ENCODE peak calls at places on chromosomes 7 and 10, in ten cellular contexts. One of them, this sample, is unnamed.

GRCh38 chr7:94698275-94698674 is 42.3 kb upstream of the SGCE start:
- DNase-seq in stimulated activated CD4-positive, alpha-beta T cell treated with anti-CD3 and anti-CD28 coated beads, Interleukin-1b, Interleukin-23, amount 100 ng/mL, for 4 hours: no peak
- DNase-seq in astrocyte of the hippocampus: peak; percentile 74
- DNase-seq in stomach: no peak
- DNase-seq in ELR: peak; percentile 83
- DNase-seq in NCI-H1436: no peak
- DNase-seq in left lobe of liver: no peak
- DNase-seq in D341Med: no peak
- DNase-seq in A673: peak; percentile 81
- DNase-seq in GM12891: no peak
- DNase-seq in this sample: peak; percentile 37

GRCh38 chr7:41033526-41033925 is 669.4 kb downstream of the INHBA start:
- DNase-seq in stimulated activated CD4-positive, alpha-beta T cell treated with anti-CD3 and anti-CD28 coated beads, Interleukin-1b, Interleukin-23, amount 100 ng/mL, for 4 hours: no peak
- DNase-seq in astrocyte of the hippocampus: peak; percentile 76
- DNase-seq in stomach: no peak
- DNase-seq in ELR: peak; percentile 70
- DNase-seq in NCI-H1436: no peak
- DNase-seq in left lobe of liver: no peak
- DNase-seq in D341Med: no peak
- DNase-seq in A673: no peak
- DNase-seq in GM12891: no peak
- DNase-seq in this sample: no peak

GRCh38 chr7:64098-64521 is 128.3 kb upstream of the FAM20C start:
- DNase-seq in stimulated activated CD4-positive, alpha-beta T cell treated with anti-CD3 and anti-CD28 coated beads, Interleukin-1b, Interleukin-23, amount 100 ng/mL, for 4 hours: no peak
- DNase-seq in astrocyte of the hippocampus: peak; percentile 89
- DNase-seq in stomach: peak; percentile 52
- DNase-seq in ELR: peak; percentile 86
- DNase-seq in NCI-H1436: peak; percentile 33
- DNase-seq in left lobe of liver: no peak
- DNase-seq in D341Med: peak; percentile 75
- DNase-seq in A673: peak; percentile 45
- DNase-seq in GM12891: no peak
- DNase-seq in this sample: no peak

GRCh38 chr10:72080042-72081035 is 8.0 kb downstream of the SPOCK2 start:
- DNase-seq in stimulated activated CD4-positive, alpha-beta T cell treated with anti-CD3 and anti-CD28 coated beads, Interleukin-1b, Interleukin-23, amount 100 ng/mL, for 4 hours: no peak
- DNase-seq in astrocyte of the hippocampus: no peak
- DNase-seq in stomach: no peak
- DNase-seq in ELR: no peak
- DNase-seq in NCI-H1436: no peak
- DNase-seq in left lobe of liver: no peak
- DNase-seq in D341Med: no peak
- DNase-seq in A673: no peak
- DNase-seq in GM12891: no peak
- DNase-seq in this sample: no peak

GRCh38 chr10:22550732-22551131 is 163.6 kb downstream of the PIP4K2A start:
- DNase-seq in stimulated activated CD4-positive, alpha-beta T cell treated with anti-CD3 and anti-CD28 coated beads, Interleukin-1b, Interleukin-23, amount 100 ng/mL, for 4 hours: peak; percentile 65
- DNase-seq in astrocyte of the hippocampus: peak; percentile 32
- DNase-seq in stomach: peak; percentile 44
- DNase-seq in ELR: peak; percentile 48
- DNase-seq in NCI-H1436: peak; percentile 24
- DNase-seq in left lobe of liver: no peak
- DNase-seq in D341Med: peak; percentile 46
- DNase-seq in A673: peak; percentile 71
- DNase-seq in GM12891: no peak
- DNase-seq in this sample: no peak

GRCh38 chr7:50372921-50373320 is 68.4 kb downstream of the IKZF1 start:
- DNase-seq in stimulated activated CD4-positive, alpha-beta T cell treated with anti-CD3 and anti-CD28 coated beads, Interleukin-1b, Interleukin-23, amount 100 ng/mL, for 4 hours: no peak
- DNase-seq in astrocyte of the hippocampus: no peak
- DNase-seq in stomach: no peak
- DNase-seq in ELR: no peak
- DNase-seq in NCI-H1436: no peak
- DNase-seq in left lobe of liver: no peak
- DNase-seq in D341Med: no peak
- DNase-seq in A673: no peak
- DNase-seq in GM12891: no peak
- DNase-seq in this sample: no peak

GRCh38 chr7:95684037-95684436 is 87.7 kb upstream of the PDK4 start:
- DNase-seq in stimulated activated CD4-positive, alpha-beta T cell treated with anti-CD3 and anti-CD28 coated beads, Interleukin-1b, Interleukin-23, amount 100 ng/mL, for 4 hours: no peak
- DNase-seq in astrocyte of the hippocampus: peak; percentile 48
- DNase-seq in stomach: no peak
- DNase-seq in ELR: peak; percentile 58
- DNase-seq in NCI-H1436: no peak
- DNase-seq in left lobe of liver: no peak
- DNase-seq in D341Med: peak; percentile 34
- DNase-seq in A673: peak; percentile 51
- DNase-seq in GM12891: no peak
- DNase-seq in this sample: no peak

GRCh38 chr10:103861501-103861900 is 6.1 kb upstream of the SH3PXD2A start:
- DNase-seq in stimulated activated CD4-positive, alpha-beta T cell treated with anti-CD3 and anti-CD28 coated beads, Interleukin-1b, Interleukin-23, amount 100 ng/mL, for 4 hours: no peak
- DNase-seq in astrocyte of the hippocampus: no peak
- DNase-seq in stomach: no peak
- DNase-seq in ELR: peak; percentile 92
- DNase-seq in NCI-H1436: no peak
- DNase-seq in left lobe of liver: no peak
- DNase-seq in D341Med: no peak
- DNase-seq in A673: no peak
- DNase-seq in GM12891: no peak
- DNase-seq in this sample: no peak

GRCh38 chr7:154832557-154833138 is 170.3 kb downstream of the PAXIP1 start:
- DNase-seq in stimulated activated CD4-positive, alpha-beta T cell treated with anti-CD3 and anti-CD28 coated beads, Interleukin-1b, Interleukin-23, amount 100 ng/mL, for 4 hours: no peak
- DNase-seq in astrocyte of the hippocampus: peak; percentile 32
- DNase-seq in stomach: peak; percentile 49
- DNase-seq in ELR: no peak
- DNase-seq in NCI-H1436: no peak
- DNase-seq in left lobe of liver: peak; percentile 56
- DNase-seq in D341Med: no peak
- DNase-seq in A673: peak; percentile 50
- DNase-seq in GM12891: peak; percentile 30
- DNase-seq in this sample: no peak

GRCh38 chr7:2445047-2445446 is 31.2 kb downstream of the GRIFIN start:
- DNase-seq in stimulated activated CD4-positive, alpha-beta T cell treated with anti-CD3 and anti-CD28 coated beads, Interleukin-1b, Interleukin-23, amount 100 ng/mL, for 4 hours: no peak
- DNase-seq in astrocyte of the hippocampus: peak; percentile 36
- DNase-seq in stomach: no peak
- DNase-seq in ELR: no peak
- DNase-seq in NCI-H1436: no peak
- DNase-seq in left lobe of liver: no peak
- DNase-seq in D341Med: no peak
- DNase-seq in A673: no peak
- DNase-seq in GM12891: no peak
- DNase-seq in this sample: no peak

GRCh38 chr7:75038508-75038907 is 35.1 kb downstream of the RCC1L start:
- DNase-seq in stimulated activated CD4-positive, alpha-beta T cell treated with anti-CD3 and anti-CD28 coated beads, Interleukin-1b, Interleukin-23, amount 100 ng/mL, for 4 hours: no peak
- DNase-seq in astrocyte of the hippocampus: no peak
- DNase-seq in stomach: no peak
- DNase-seq in ELR: peak; percentile 10
- DNase-seq in NCI-H1436: no peak
- DNase-seq in left lobe of liver: no peak
- DNase-seq in D341Med: peak; percentile 65
- DNase-seq in A673: no peak
- DNase-seq in GM12891: no peak
- DNase-seq in this sample: no peak

GRCh38 chr10:7960108-7960507 is 94.4 kb upstream of the GATA3 start:
- DNase-seq in stimulated activated CD4-positive, alpha-beta T cell treated with anti-CD3 and anti-CD28 coated beads, Interleukin-1b, Interleukin-23, amount 100 ng/mL, for 4 hours: no peak
- DNase-seq in astrocyte of the hippocampus: no peak
- DNase-seq in stomach: no peak
- DNase-seq in ELR: no peak
- DNase-seq in NCI-H1436: no peak
- DNase-seq in left lobe of liver: no peak
- DNase-seq in D341Med: no peak
- DNase-seq in A673: no peak
- DNase-seq in GM12891: no peak
- DNase-seq in this sample: no peak

GRCh38 chr10:63157845-63158624 is 24.9 kb downstream of the NRBF2 start:
- DNase-seq in stimulated activated CD4-positive, alpha-beta T cell treated with anti-CD3 and anti-CD28 coated beads, Interleukin-1b, Interleukin-23, amount 100 ng/mL, for 4 hours: no peak
- DNase-seq in astrocyte of the hippocampus: peak; percentile 90
- DNase-seq in stomach: no peak
- DNase-seq in ELR: peak; percentile 90
- DNase-seq in NCI-H1436: peak; percentile 82
- DNase-seq in left lobe of liver: no peak
- DNase-seq in D341Med: peak; percentile 45
- DNase-seq in A673: peak; percentile 89
- DNase-seq in GM12891: no peak
- DNase-seq in this sample: peak; percentile 71

GRCh38 chr7:129122751-129123516 is 21.6 kb upstream of the TSPAN33 start:
- DNase-seq in stimulated activated CD4-positive, alpha-beta T cell treated with anti-CD3 and anti-CD28 coated beads, Interleukin-1b, Interleukin-23, amount 100 ng/mL, for 4 hours: no peak
- DNase-seq in astrocyte of the hippocampus: peak; percentile 53
- DNase-seq in stomach: no peak
- DNase-seq in ELR: no peak
- DNase-seq in NCI-H1436: no peak
- DNase-seq in left lobe of liver: no peak
- DNase-seq in D341Med: no peak
- DNase-seq in A673: no peak
- DNase-seq in GM12891: peak; percentile 50
- DNase-seq in this sample: no peak

GRCh38 chr10:10313099-10313875 is 704.4 kb upstream of the CELF2 start:
- DNase-seq in stimulated activated CD4-positive, alpha-beta T cell treated with anti-CD3 and anti-CD28 coated beads, Interleukin-1b, Interleukin-23, amount 100 ng/mL, for 4 hours: no peak
- DNase-seq in astrocyte of the hippocampus: peak; percentile 48
- DNase-seq in stomach: no peak
- DNase-seq in ELR: no peak
- DNase-seq in NCI-H1436: no peak
- DNase-seq in left lobe of liver: no peak
- DNase-seq in D341Med: no peak
- DNase-seq in A673: no peak
- DNase-seq in GM12891: no peak
- DNase-seq in this sample: no peak

GRCh38 chr10:126975221-126975620 is 70.0 kb downstream of the DOCK1 start:
- DNase-seq in stimulated activated CD4-positive, alpha-beta T cell treated with anti-CD3 and anti-CD28 coated beads, Interleukin-1b, Interleukin-23, amount 100 ng/mL, for 4 hours: no peak
- DNase-seq in astrocyte of the hippocampus: no peak
- DNase-seq in stomach: no peak
- DNase-seq in ELR: no peak
- DNase-seq in NCI-H1436: no peak
- DNase-seq in left lobe of liver: no peak
- DNase-seq in D341Med: no peak
- DNase-seq in A673: no peak
- DNase-seq in GM12891: no peak
- DNase-seq in this sample: no peak

GRCh38 chr10:90133606-90134005 is 432.2 kb downstream of the KIF20B start:
- DNase-seq in stimulated activated CD4-positive, alpha-beta T cell treated with anti-CD3 and anti-CD28 coated beads, Interleukin-1b, Interleukin-23, amount 100 ng/mL, for 4 hours: no peak
- DNase-seq in astrocyte of the hippocampus: no peak
- DNase-seq in stomach: no peak
- DNase-seq in ELR: no peak
- DNase-seq in NCI-H1436: no peak
- DNase-seq in left lobe of liver: no peak
- DNase-seq in D341Med: no peak
- DNase-seq in A673: no peak
- DNase-seq in GM12891: no peak
- DNase-seq in this sample: no peak

GRCh38 chr7:18471476-18472160 is 23.9 kb upstream of the HDAC9 start:
- DNase-seq in stimulated activated CD4-positive, alpha-beta T cell treated with anti-CD3 and anti-CD28 coated beads, Interleukin-1b, Interleukin-23, amount 100 ng/mL, for 4 hours: no peak
- DNase-seq in astrocyte of the hippocampus: no peak
- DNase-seq in stomach: no peak
- DNase-seq in ELR: no peak
- DNase-seq in NCI-H1436: no peak
- DNase-seq in left lobe of liver: no peak
- DNase-seq in D341Med: no peak
- DNase-seq in A673: no peak
- DNase-seq in GM12891: no peak
- DNase-seq in this sample: no peak

GRCh38 chr10:123100030-123100762 is 35.6 kb upstream of the HMX3 start:
- DNase-seq in stimulated activated CD4-positive, alpha-beta T cell treated with anti-CD3 and anti-CD28 coated beads, Interleukin-1b, Interleukin-23, amount 100 ng/mL, for 4 hours: no peak
- DNase-seq in astrocyte of the hippocampus: peak; percentile 7
- DNase-seq in stomach: no peak
- DNase-seq in ELR: peak; percentile 28
- DNase-seq in NCI-H1436: no peak
- DNase-seq in left lobe of liver: no peak
- DNase-seq in D341Med: no peak
- DNase-seq in A673: peak; percentile 15
- DNase-seq in GM12891: no peak
- DNase-seq in this sample: no peak

GRCh38 chr10:33483124-33483794 is 148.8 kb upstream of the NRP1 start:
- DNase-seq in stimulated activated CD4-positive, alpha-beta T cell treated with anti-CD3 and anti-CD28 coated beads, Interleukin-1b, Interleukin-23, amount 100 ng/mL, for 4 hours: no peak
- DNase-seq in astrocyte of the hippocampus: peak; percentile 10
- DNase-seq in stomach: no peak
- DNase-seq in ELR: no peak
- DNase-seq in NCI-H1436: peak; percentile 62
- DNase-seq in left lobe of liver: no peak
- DNase-seq in D341Med: no peak
- DNase-seq in A673: peak; percentile 50
- DNase-seq in GM12891: no peak
- DNase-seq in this sample: no peak

GRCh38 chr10:32054087-32054486 is 2.1 kb downstream of the KIF5B start:
- DNase-seq in stimulated activated CD4-positive, alpha-beta T cell treated with anti-CD3 and anti-CD28 coated beads, Interleukin-1b, Interleukin-23, amount 100 ng/mL, for 4 hours: no peak
- DNase-seq in astrocyte of the hippocampus: peak; percentile 72
- DNase-seq in stomach: no peak
- DNase-seq in ELR: peak; percentile 66
- DNase-seq in NCI-H1436: no peak
- DNase-seq in left lobe of liver: no peak
- DNase-seq in D341Med: peak; percentile 46
- DNase-seq in A673: peak; percentile 55
- DNase-seq in GM12891: no peak
- DNase-seq in this sample: peak; percentile 51

GRCh38 chr10:121415017-121415416 is 183.2 kb downstream of the FGFR2 start:
- DNase-seq in stimulated activated CD4-positive, alpha-beta T cell treated with anti-CD3 and anti-CD28 coated beads, Interleukin-1b, Interleukin-23, amount 100 ng/mL, for 4 hours: no peak
- DNase-seq in astrocyte of the hippocampus: no peak
- DNase-seq in stomach: no peak
- DNase-seq in ELR: no peak
- DNase-seq in NCI-H1436: no peak
- DNase-seq in left lobe of liver: no peak
- DNase-seq in D341Med: no peak
- DNase-seq in A673: no peak
- DNase-seq in GM12891: no peak
- DNase-seq in this sample: no peak

GRCh38 chr7:47354831-47355541 is 226.9 kb downstream of the TNS3 start:
- DNase-seq in stimulated activated CD4-positive, alpha-beta T cell treated with anti-CD3 and anti-CD28 coated beads, Interleukin-1b, Interleukin-23, amount 100 ng/mL, for 4 hours: no peak
- DNase-seq in astrocyte of the hippocampus: no peak
- DNase-seq in stomach: peak; percentile 83
- DNase-seq in ELR: no peak
- DNase-seq in NCI-H1436: no peak
- DNase-seq in left lobe of liver: peak; percentile 40
- DNase-seq in D341Med: no peak
- DNase-seq in A673: no peak
- DNase-seq in GM12891: no peak
- DNase-seq in this sample: no peak

GRCh38 chr7:100247152-100247757 is 27.5 kb downstream of the PVRIG start:
- DNase-seq in stimulated activated CD4-positive, alpha-beta T cell treated with anti-CD3 and anti-CD28 coated beads, Interleukin-1b, Interleukin-23, amount 100 ng/mL, for 4 hours: no peak
- DNase-seq in astrocyte of the hippocampus: peak; percentile 84
- DNase-seq in stomach: peak; percentile 28
- DNase-seq in ELR: peak; percentile 70
- DNase-seq in NCI-H1436: peak; percentile 51
- DNase-seq in left lobe of liver: no peak
- DNase-seq in D341Med: peak; percentile 59
- DNase-seq in A673: peak; percentile 66
- DNase-seq in GM12891: no peak
- DNase-seq in this sample: peak; percentile 17

GRCh38 chr7:130982160-130982638 is 248.2 kb upstream of the KLF14 start:
- DNase-seq in stimulated activated CD4-positive, alpha-beta T cell treated with anti-CD3 and anti-CD28 coated beads, Interleukin-1b, Interleukin-23, amount 100 ng/mL, for 4 hours: no peak
- DNase-seq in astrocyte of the hippocampus: peak; percentile 61
- DNase-seq in stomach: no peak
- DNase-seq in ELR: peak; percentile 69
- DNase-seq in NCI-H1436: peak; percentile 6
- DNase-seq in left lobe of liver: no peak
- DNase-seq in D341Med: peak; percentile 55
- DNase-seq in A673: peak; percentile 59
- DNase-seq in GM12891: no peak
- DNase-seq in this sample: no peak

GRCh38 chr7:123712619-123713018 is 36.2 kb downstream of the WASL start:
- DNase-seq in stimulated activated CD4-positive, alpha-beta T cell treated with anti-CD3 and anti-CD28 coated beads, Interleukin-1b, Interleukin-23, amount 100 ng/mL, for 4 hours: no peak
- DNase-seq in astrocyte of the hippocampus: peak; percentile 63
- DNase-seq in stomach: no peak
- DNase-seq in ELR: peak; percentile 39
- DNase-seq in NCI-H1436: no peak
- DNase-seq in left lobe of liver: no peak
- DNase-seq in D341Med: no peak
- DNase-seq in A673: no peak
- DNase-seq in GM12891: no peak
- DNase-seq in this sample: peak; percentile 40

GRCh38 chr10:84007482-84007881 is 131.8 kb upstream of the GHITM start:
- DNase-seq in stimulated activated CD4-positive, alpha-beta T cell treated with anti-CD3 and anti-CD28 coated beads, Interleukin-1b, Interleukin-23, amount 100 ng/mL, for 4 hours: no peak
- DNase-seq in astrocyte of the hippocampus: no peak
- DNase-seq in stomach: no peak
- DNase-seq in ELR: no peak
- DNase-seq in NCI-H1436: no peak
- DNase-seq in left lobe of liver: no peak
- DNase-seq in D341Med: no peak
- DNase-seq in A673: no peak
- DNase-seq in GM12891: no peak
- DNase-seq in this sample: no peak